ENCODE peak calls at places on chromosomes 1 and 21, in ten cellular contexts. P, I, U, Y, D, N, T, O, Q and R are unnamed samples.

GRCh38 chr1:8004803-8005573 is 21.1 kb downstream of the ERRFI1 start:
- DNase-seq in P (peak), I (peak), U (peak), Y (peak), D (no peak), N (no peak), T (no peak), O (no peak), Q (peak), R (peak)

GRCh38 chr1:46603481-46603857 is 599 bp downstream of the MKNK1 start:
- DNase-seq in P (no peak), I (no peak), U (no peak), Y (no peak), D (no peak), N (peak), T (no peak), O (no peak), Q (no peak), R (peak)

GRCh38 chr1:4027008-4027407 is 126.9 kb upstream of the C1orf174 start:
- DNase-seq in P (no peak), I (no peak), U (no peak), Y (no peak), D (no peak), N (no peak), T (no peak), O (no peak), Q (no peak), R (no peak)

GRCh38 chr1:25174730-25175612 is 57.3 kb downstream of the SYF2 start:
- DNase-seq in P (no peak), I (no peak), U (no peak), Y (no peak), D (no peak), N (no peak), T (no peak), O (no peak), Q (no peak), R (no peak)

GRCh38 chr1:235878082-235878781 is 11.5 kb upstream of the LYST start:
- DNase-seq in P (peak), I (no peak), U (no peak), Y (no peak), D (no peak), N (no peak), T (no peak), O (no peak), Q (no peak), R (no peak)

GRCh38 chr21:28781602-28782274 is 210.9 kb downstream of the LTN1 start:
- DNase-seq in P (peak), I (no peak), U (peak), Y (no peak), D (no peak), N (peak), T (no peak), O (no peak), Q (no peak), R (peak)

GRCh38 chr21:43639470-43640178 is 19.7 kb downstream of the HSF2BP start:
- DNase-seq in P (no peak), I (no peak), U (no peak), Y (peak), D (no peak), N (no peak), T (no peak), O (no peak), Q (no peak), R (peak)

GRCh38 chr21:32565856-32566465 is 19.4 kb downstream of the TCP10L start:
- DNase-seq in P (no peak), I (no peak), U (no peak), Y (peak), D (no peak), N (no peak), T (no peak), O (no peak), Q (no peak), R (peak)

GRCh38 chr1:184866991-184867788 is 107.1 kb downstream of the NIBAN1 start:
- DNase-seq in P (no peak), I (no peak), U (peak), Y (peak), D (no peak), N (no peak), T (peak), O (no peak), Q (no peak), R (peak)

GRCh38 chr1:112618114-112618720 is 724 bp downstream of the ST7L start:
- DNase-seq in P (peak), I (no peak), U (no peak), Y (peak), D (no peak), N (peak), T (no peak), O (no peak), Q (no peak), R (no peak)

GRCh38 chr1:119080586-119080985 is 59.9 kb downstream of the WARS2 start:
- DNase-seq in P (no peak), I (peak), U (peak), Y (peak), D (no peak), N (no peak), T (no peak), O (peak), Q (peak), R (peak)

GRCh38 chr21:33569986-33570385 is 18.5 kb downstream of the DONSON start:
- DNase-seq in P (no peak), I (no peak), U (no peak), Y (no peak), D (no peak), N (no peak), T (no peak), O (no peak), Q (no peak), R (no peak)